ENCODE peak calls at places on chromosomes 2 and 18, in nine cellular contexts. W is neural crest cell, A is IMR-90, H is PC-9, R is OCI-LY7, Z is endodermal cell, Q is left ventricle myocardium inferior, P is A549, Y is Peyer's patch. K is an unnamed sample.

GRCh38 chr2:137348301-137348700 is 583.0 kb downstream of the THSD7B start:
- DNase-seq in A (no peak), H (no peak), Z (no peak), P (no peak), R (no peak), Y (no peak), Q (no peak), W (no peak), K (no peak)

GRCh38 chr2:240994161-240994896 is 4.1 kb upstream of the SNED1 start:
- DNase-seq in Z (peak; percentile 42), A (no peak), P (no peak), W (no peak), Q (peak; percentile 13), H (no peak), Y (peak; percentile 44), R (no peak), K (no peak)

GRCh38 chr2:145027073-145027459 is 507.1 kb upstream of the ZEB2 start:
- DNase-seq in R (no peak), A (peak; percentile 49), Q (no peak), Y (no peak), P (peak; percentile 67), H (no peak), W (no peak), Z (no peak), K (no peak)

GRCh38 chr18:23126352-23127056 is 8.8 kb upstream of the CABLES1 start:
- DNase-seq in W (no peak), H (no peak), Y (peak; percentile 59), P (no peak), R (no peak), A (no peak), Z (no peak), Q (no peak), K (no peak)

GRCh38 chr2:177756346-177756745 is 316.2 kb downstream of the PDE11A start:
- DNase-seq in Q (no peak), H (no peak), R (no peak), P (no peak), W (no peak), Z (no peak), A (no peak), Y (no peak), K (no peak)

GRCh38 chr18:73316513-73316912 is 448.7 kb upstream of the NETO1 start:
- DNase-seq in Y (no peak), R (no peak), W (no peak), Q (no peak), A (peak; percentile 28), Z (no peak), H (no peak), P (no peak), K (no peak)

GRCh38 chr2:186347472-186347871 is 138.6 kb upstream of the ZC3H15 start:
- DNase-seq in Z (no peak), Y (no peak), Q (no peak), A (peak; percentile 2), W (no peak), P (no peak), R (no peak), H (no peak), K (no peak)

GRCh38 chr2:240631561-240632290 is 6.4 kb downstream of the GPR35 start:
- DNase-seq in Z (peak; percentile 18), R (no peak), P (no peak), H (no peak), Y (peak; percentile 39), Q (no peak), W (no peak), A (no peak), K (no peak)

GRCh38 chr18:12159446-12159845 is 65.8 kb downstream of the ANKRD62 start:
- DNase-seq in Z (no peak), R (no peak), W (no peak), P (peak; percentile 0), Y (no peak), H (peak; percentile 17), A (peak; percentile 7), Q (no peak), K (no peak)

GRCh38 chr2:162333968-162334367 is 10.0 kb upstream of the GCA start:
- DNase-seq in W (no peak), H (no peak), Y (peak; percentile 76), P (peak; percentile 42), Z (peak; percentile 73), Q (no peak), R (peak; percentile 38), A (peak; percentile 33), K (peak; percentile 31)

GRCh38 chr2:74399785-74400184 is 19.7 kb upstream of the DCTN1 start:
- DNase-seq in P (peak; percentile 56), Y (no peak), W (no peak), R (peak; percentile 62), Z (no peak), Q (no peak), H (no peak), A (peak; percentile 40), K (no peak)

GRCh38 chr2:17962874-17963273 is 84.4 kb downstream of the KCNS3 start:
- DNase-seq in W (no peak), Y (no peak), Q (no peak), H (no peak), Z (no peak), R (no peak), P (no peak), A (peak; percentile 40), K (no peak)

GRCh38 chr2:217785544-217786045 is 217.2 kb downstream of the TNS1 start:
- DNase-seq in Y (peak; percentile 91), W (peak; percentile 96), R (peak; percentile 43), P (peak; percentile 63), H (peak; percentile 75), Q (peak; percentile 82), A (peak; percentile 60), Z (peak; percentile 96), K (peak; percentile 85)

GRCh38 chr2:159939946-159940345 is 122.5 kb downstream of the PLA2R1 start:
- DNase-seq in P (peak; percentile 19), A (peak; percentile 18), Y (no peak), R (peak; percentile 19), Q (no peak), H (no peak), Z (no peak), W (no peak), K (no peak)
- TF ChIP-seq CTCF in P (peak; percentile 55), A (peak; percentile 37), Y (peak; percentile 17), R (peak; percentile 71), Q (peak; percentile 46), H (peak; percentile 51), Z (peak; percentile 54), W (peak; percentile 48), K (no peak)

GRCh38 chr18:5974696-5975095 is 79.4 kb upstream of the TMEM200C start:
- DNase-seq in P (no peak), Z (peak; percentile 16), Y (no peak), A (no peak), R (no peak), W (no peak), H (no peak), Q (no peak), K (no peak)

GRCh38 chr18:5977022-5977421 is 81.7 kb upstream of the TMEM200C start:
- DNase-seq in P (no peak), A (no peak), Z (peak; percentile 22), H (no peak), Y (no peak), W (no peak), Q (no peak), R (no peak), K (no peak)

GRCh38 chr18:5973079-5973478 is 77.8 kb upstream of the TMEM200C start:
- DNase-seq in H (no peak), R (no peak), Y (no peak), P (no peak), Q (no peak), A (no peak), W (no peak), Z (peak; percentile 16), K (no peak)

GRCh38 chr18:5972298-5972697 is 77.0 kb upstream of the TMEM200C start:
- DNase-seq in R (no peak), P (no peak), A (no peak), H (no peak), Q (peak; percentile 62), W (no peak), Y (no peak), Z (peak; percentile 17), K (no peak)

GRCh38 chr18:5975111-5975622 is 79.8 kb upstream of the TMEM200C start:
- DNase-seq in W (no peak), Z (peak; percentile 29), Q (no peak), P (no peak), A (peak; percentile 89), Y (no peak), R (no peak), H (no peak), K (no peak)
- TF ChIP-seq CTCF in W (no peak), Z (peak; percentile 43), Q (no peak), P (no peak), A (peak; percentile 20), Y (no peak), R (no peak), H (no peak), K (no peak)

GRCh38 chr2:151243468-151243867 is 18.2 kb downstream of the RBM43 start:
- DNase-seq in H (no peak), R (no peak), Q (no peak), Y (no peak), W (no peak), P (no peak), A (no peak), Z (no peak), K (no peak)

GRCh38 chr2:151238527-151239487 is 22.9 kb downstream of the RBM43 start:
- DNase-seq in Q (no peak), R (peak; percentile 56), Y (peak; percentile 63), W (peak; percentile 59), P (peak; percentile 62), A (peak; percentile 89), Z (peak; percentile 67), H (peak; percentile 43), K (no peak)

GRCh38 chr2:151241224-151241623 is 20.4 kb downstream of the RBM43 start:
- DNase-seq in Q (no peak), R (no peak), Y (no peak), Z (no peak), A (peak; percentile 36), W (no peak), P (no peak), H (no peak), K (no peak)

GRCh38 chr2:151239624-151240023 is 22.0 kb downstream of the RBM43 start:
- DNase-seq in Y (no peak), A (no peak), P (no peak), Q (no peak), W (no peak), R (no peak), Z (no peak), H (no peak), K (no peak)

DNA sequence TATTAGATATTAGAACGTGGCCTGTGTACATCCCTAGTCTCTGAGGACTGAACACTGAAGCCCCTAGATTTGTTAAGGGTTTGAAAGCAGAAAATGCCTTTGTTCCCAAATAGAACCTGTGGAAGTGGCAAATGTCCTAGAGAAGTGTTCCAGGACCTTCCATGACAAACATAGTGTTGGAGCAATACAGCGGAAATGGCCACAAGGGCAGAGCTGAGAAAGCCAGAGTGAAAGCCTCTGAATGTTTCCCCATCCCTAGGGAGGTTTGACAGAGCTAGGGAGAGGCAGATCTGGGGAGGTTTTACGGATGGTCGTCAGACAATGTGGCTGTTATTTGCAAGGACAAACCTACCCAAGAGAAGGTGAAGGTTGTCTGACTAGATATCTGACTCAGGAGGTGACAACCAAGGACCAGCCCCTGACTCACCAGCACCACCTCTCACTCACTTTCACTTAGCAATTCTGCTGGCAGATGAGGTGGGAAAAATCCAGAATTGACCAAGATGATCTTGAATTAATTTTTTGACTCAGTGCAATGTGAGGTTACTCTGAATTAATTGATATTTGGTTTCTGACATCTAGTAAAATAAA is 24.1 kb downstream of the RBM43 start:
- DNase-seq in P (no peak), Z (no peak), H (no peak), Y (no peak), R (no peak), W (no peak), A (peak; percentile 49), Q (no peak), K (no peak)
- TF ChIP-seq CTCF in P (no peak), Z (peak; percentile 9), H (no peak), Y (no peak), R (no peak), W (no peak), A (no peak), Q (no peak), K (no peak)

GRCh38 chr2:140891614-140892212 is 1239.1 kb downstream of the LRP1B start:
- DNase-seq in Z (no peak), W (no peak), A (no peak), Y (no peak), Q (no peak), P (peak; percentile 6), R (no peak), H (no peak), K (no peak)
- TF ChIP-seq CTCF in Z (peak; percentile 67), W (peak; percentile 48), A (no peak), Y (no peak), Q (no peak), P (no peak), R (peak; percentile 41), H (no peak), K (no peak)